ENCODE peak calls at places on chromosomes 3 and 15, in eight cellular contexts. Y is ovary, Q is body of pancreas, A is sigmoid colon, T is IMR-90, R is spleen, D is uterus, H is GM12878. N is an unnamed sample.

GRCh38 chr3:42174679-42175660 is 83.8 kb downstream of the TRAK1 start:
- DNase-seq in H (no peak), R (no peak), T (no peak), Q (no peak), Y (no peak), D (no peak), A (peak; percentile 28), N (no peak)

GRCh38 chr3:131020122-131020693 is 6.4 kb downstream of the ASTE1 start:
- DNase-seq in Y (no peak), A (no peak), R (no peak), T (no peak), Q (no peak), D (no peak), H (no peak), N (no peak)

GRCh38 chr3:196096382-196096953 is 14.6 kb upstream of the TFRC start:
- DNase-seq in Y (no peak), T (no peak), R (peak; percentile 78), Q (peak; percentile 31), D (no peak), H (peak; percentile 87), A (peak; percentile 77), N (peak; percentile 67)

GRCh38 chr15:52093539-52094502 is 18.8 kb downstream of the BCL2L10 start:
- DNase-seq in T (peak; percentile 84), Y (no peak), Q (no peak), A (peak; percentile 78), R (no peak), D (peak; percentile 82), H (no peak), N (no peak)

GRCh38 chr3:61573441-61573840 is 12.1 kb downstream of the PTPRG start:
- DNase-seq in Y (no peak), A (no peak), Q (no peak), R (no peak), D (no peak), H (no peak), T (no peak), N (no peak)

GRCh38 chr3:186985713-186986364 is 55.5 kb downstream of the ST6GAL1 start:
- DNase-seq in D (no peak), Y (no peak), H (peak; percentile 56), A (no peak), T (no peak), R (no peak), Q (no peak), N (no peak)

GRCh38 chr15:84921121-84921520 is 36.7 kb downstream of the SLC28A1 start:
- DNase-seq in H (no peak), D (no peak), Y (no peak), R (no peak), A (no peak), Q (no peak), T (peak; percentile 9), N (no peak)

GRCh38 chr3:183818041-183818620 is 7.2 kb downstream of the MAP6D1 start:
- DNase-seq in T (no peak), Y (no peak), Q (no peak), D (no peak), H (no peak), A (no peak), R (peak; percentile 69), N (no peak)

GRCh38 chr3:195075941-195076875 is 194.8 kb downstream of the XXYLT1 start:
- DNase-seq in H (no peak), T (no peak), Q (no peak), R (peak; percentile 67), D (no peak), Y (no peak), A (peak; percentile 40), N (no peak)

GRCh38 chr3:195076981-195077610 is 193.9 kb downstream of the XXYLT1 start:
- DNase-seq in T (no peak), Y (no peak), H (no peak), Q (no peak), D (no peak), R (peak; percentile 67), A (peak; percentile 58), N (no peak)

GRCh38 chr3:195078891-195079440 is 192.0 kb downstream of the XXYLT1 start:
- DNase-seq in H (no peak), D (no peak), A (no peak), Y (no peak), T (no peak), Q (no peak), R (peak; percentile 50), N (no peak)

GRCh38 chr3:195079636-195080035 is 191.3 kb downstream of the XXYLT1 start:
- DNase-seq in A (no peak), R (no peak), Q (no peak), T (peak; percentile 10), H (no peak), D (no peak), Y (no peak), N (no peak)

DNA sequence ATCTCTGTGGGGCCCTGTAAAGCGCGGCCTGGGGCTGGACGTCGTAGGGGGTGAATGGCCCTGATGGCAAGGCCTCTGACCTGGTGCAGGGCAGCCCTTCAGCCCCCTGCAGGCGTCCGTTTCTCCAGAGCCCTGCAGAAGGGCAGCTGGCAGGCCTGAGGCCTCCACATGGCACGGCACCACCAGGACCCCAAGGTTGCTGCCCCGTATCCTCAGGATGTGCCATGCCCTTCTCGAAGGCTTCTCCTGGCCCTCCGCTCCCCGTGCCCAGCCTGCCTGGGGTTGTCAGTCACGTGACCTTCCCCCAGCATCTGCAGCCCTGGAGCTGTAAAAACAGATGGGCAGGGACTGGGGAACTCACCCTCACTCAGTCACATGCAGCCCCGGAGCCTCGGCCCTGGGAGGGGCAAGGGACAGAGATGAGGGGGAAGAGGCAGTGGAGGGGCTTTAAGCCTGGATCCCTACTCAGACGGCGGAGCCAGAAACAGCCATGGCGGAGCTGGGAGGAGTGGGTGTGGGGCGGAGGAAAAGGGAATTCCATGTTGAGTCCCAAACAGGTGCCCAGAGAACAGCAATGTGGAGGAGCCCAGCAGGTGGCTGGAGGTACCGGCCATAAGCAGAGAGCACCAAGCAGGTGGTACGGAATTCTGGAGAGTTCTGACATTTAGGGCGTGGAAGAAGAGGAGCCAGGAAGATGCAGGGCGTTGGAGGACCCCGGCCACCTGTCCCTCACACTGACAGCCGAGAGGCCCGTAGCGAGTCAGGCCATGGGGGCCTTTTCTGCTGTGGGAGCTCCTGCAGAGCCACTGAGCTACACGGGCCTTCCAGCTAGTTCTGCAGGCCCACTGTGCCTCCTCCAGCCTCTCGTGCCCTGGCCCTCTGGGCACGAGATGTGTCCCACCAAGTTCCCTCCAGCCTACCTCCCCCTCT is 193.1 kb downstream of the XXYLT1 start:
- DNase-seq in Y (no peak), D (no peak), T (no peak), Q (no peak), R (peak; percentile 73), A (peak; percentile 36), H (no peak), N (no peak)
- H3K36me3 ChIP-seq in Y (no peaks in the 10 kb centered on the region), D (no peaks in the 10 kb centered on the region), T (no peaks in the 10 kb centered on the region), Q (no peaks in the 10 kb centered on the region), R (no peaks in the 10 kb centered on the region), A (no peaks in the 10 kb centered on the region), H (no peaks in the 10 kb centered on the region), N (no peaks in the 10 kb centered on the region)

DNA sequence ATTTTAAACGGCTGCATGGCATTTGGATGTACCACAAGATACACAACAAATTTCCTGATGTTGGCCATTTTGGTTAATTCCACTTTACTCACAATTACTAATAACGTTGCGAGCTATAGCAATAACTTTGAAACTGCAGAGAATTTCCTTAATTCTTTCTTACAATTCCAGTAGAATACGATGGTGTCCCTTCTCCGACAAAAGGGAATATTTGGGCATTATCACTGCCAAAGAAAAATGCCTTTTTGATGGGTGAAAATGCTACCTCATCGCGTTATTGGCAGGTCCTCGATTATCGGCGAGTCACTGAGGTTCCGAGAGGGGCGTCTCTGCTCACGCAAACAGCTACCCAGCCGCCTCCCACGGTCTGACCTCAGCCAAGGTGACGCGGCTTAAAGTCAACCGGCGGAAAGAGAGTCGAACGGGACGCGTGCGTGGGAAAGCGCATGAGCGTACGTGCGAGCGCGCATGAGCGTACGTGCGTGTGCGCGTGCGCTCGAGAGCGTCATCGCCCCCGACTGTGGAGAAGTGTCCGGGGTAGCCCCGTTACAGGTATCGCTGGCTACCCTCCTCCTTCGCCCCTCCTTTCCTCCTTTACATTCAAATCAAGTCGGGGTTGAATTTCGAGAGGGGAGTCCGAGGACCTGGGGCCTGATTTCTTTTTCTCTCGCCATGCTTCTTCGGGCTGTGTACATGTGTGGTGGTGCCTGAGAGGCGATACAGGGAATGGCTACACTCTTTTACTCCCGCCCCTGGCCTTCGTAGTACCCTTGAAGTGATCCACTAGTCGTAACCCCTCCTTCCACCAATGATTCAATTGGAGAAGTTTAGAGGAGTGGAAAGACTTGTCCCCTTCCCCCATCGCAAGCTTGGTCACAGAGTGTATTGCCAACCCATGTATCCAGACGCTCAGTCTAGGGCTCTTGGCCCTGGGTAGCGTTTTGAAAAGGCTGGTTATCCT is at the start of gene OXSM:
- DNase-seq in D (peak; percentile 79), H (peak; percentile 93), A (peak; percentile 95), R (peak; percentile 97), Q (peak; percentile 93), T (peak; percentile 94), Y (peak; percentile 87), N (peak; percentile 95)
- TF ChIP-seq POLR2A in D (peak; percentile 59), H (peak; percentile 91), A (peak; percentile 86), R (peak; percentile 21), Q (peak; percentile 93), T (peak; percentile 79), Y (peak; percentile 38), N (peak; percentile 86)

GRCh38 chr3:172378439-172378838 is 69.8 kb downstream of the GHSR start:
- DNase-seq in H (no peak), A (no peak), T (peak; percentile 23), D (no peak), R (no peak), Q (no peak), Y (no peak), N (no peak)

GRCh38 chr3:172373912-172374311 is 74.3 kb downstream of the GHSR start:
- DNase-seq in T (no peak), D (no peak), H (no peak), Q (no peak), R (no peak), Y (no peak), A (no peak), N (no peak)

GRCh38 chr3:172372895-172373294 is 75.4 kb downstream of the GHSR start:
- DNase-seq in H (no peak), T (no peak), Q (no peak), R (no peak), D (no peak), Y (no peak), A (no peak), N (no peak)

GRCh38 chr3:172376402-172376801 is 71.9 kb downstream of the GHSR start:
- DNase-seq in R (no peak), T (no peak), Y (no peak), H (no peak), A (no peak), Q (no peak), D (no peak), N (no peak)

DNA sequence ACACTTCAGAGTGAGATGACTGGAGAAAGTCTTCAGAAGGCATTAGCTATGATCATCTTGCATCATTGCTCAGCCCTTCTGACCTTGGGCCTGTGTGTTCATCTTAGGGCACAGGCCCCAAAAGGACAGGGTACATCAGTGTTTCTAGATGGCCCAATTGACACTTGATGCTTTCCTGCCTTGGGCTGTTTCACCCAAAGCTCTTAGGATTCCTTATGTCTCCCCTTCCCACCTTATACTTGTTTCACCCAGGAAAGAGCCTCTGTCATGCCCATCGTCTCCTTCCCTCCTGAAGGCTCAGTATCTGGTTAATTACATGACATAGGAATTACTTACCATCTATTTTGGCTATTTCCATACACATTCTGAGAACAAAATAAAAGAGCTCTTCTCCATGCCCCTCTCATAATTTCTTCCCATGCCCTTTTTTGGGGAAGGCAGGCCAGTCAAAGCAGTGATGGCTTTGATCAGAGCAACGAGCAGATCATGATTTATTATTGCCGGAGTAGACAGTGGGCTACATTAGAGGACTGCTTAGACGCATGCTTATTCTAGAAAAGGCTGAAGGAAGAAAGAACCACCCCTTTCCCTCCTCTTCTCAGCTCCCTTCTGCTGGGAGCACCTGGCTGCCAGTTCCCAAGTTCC is 72.9 kb downstream of the GHSR start:
- DNase-seq in A (no peak), Q (no peak), T (no peak), D (no peak), R (no peak), H (no peak), Y (no peak), N (no peak)
- H3K36me3 ChIP-seq in A (peaks cover 21% of the 10 kb centered on the region), Q (peaks cover 28% of the 10 kb centered on the region), T (peaks cover 48% of the 10 kb centered on the region), D (no peaks in the 10 kb centered on the region), R (peaks cover 2% of the 10 kb centered on the region), H (peaks cover 13% of the 10 kb centered on the region), Y (no peaks in the 10 kb centered on the region), N (peaks cover 40% of the 10 kb centered on the region)

DNA sequence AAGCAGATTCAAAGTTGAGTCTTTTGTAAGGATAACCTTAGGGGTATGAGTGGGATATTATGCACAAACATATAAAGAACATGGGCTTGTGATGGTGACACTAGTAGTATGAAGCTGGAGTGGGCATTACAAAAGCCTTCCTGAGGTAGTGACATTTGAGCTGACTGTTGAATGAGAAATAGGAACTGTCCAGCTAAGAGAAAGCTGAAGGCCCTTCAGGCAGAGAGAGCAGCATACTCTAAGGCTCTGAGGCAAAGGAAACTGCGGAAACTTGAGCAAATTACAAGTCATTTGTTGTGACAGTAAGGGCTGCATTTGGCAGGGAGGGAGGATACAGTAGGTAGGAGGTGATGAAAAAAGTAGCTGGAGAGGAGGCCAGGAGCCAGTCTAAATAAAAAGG is 190.7 kb upstream of the CD96 start:
- DNase-seq in Q (no peak), A (no peak), H (no peak), T (peak; percentile 5), D (no peak), Y (no peak), R (no peak), N (no peak)
- TF ChIP-seq POLR2A in Q (no peak), A (no peak), H (no peak), T (no peak), D (no peak), Y (no peak), R (no peak), N (no peak)

N was measured in transverse colon.